ENCODE peak calls at places on chromosome 3, in five cellular contexts. H, B, O, G and E are unnamed samples. For H3K27me3, the result is how much of the 10 kb centered on the place peaks cover.

GRCh38 chr3:65277788-65278187 is 590.0 kb upstream of the ADAMTS9 start:
- DNase-seq in B (no peak), G (no peak), H (no peak), O (no peak), E (no peak)

GRCh38 chr3:9553021-9553948 is at the start of gene LHFPL4:
- DNase-seq in H (peak), B (no peak), G (no peak), O (no peak), E (no peak)

GRCh38 chr3:177282028-177282655 is 84.9 kb upstream of the TBL1XR1 start:
- DNase-seq in H (no peak), G (no peak), B (no peak), O (no peak), E (no peak)

GRCh38 chr3:64023187-64023860 is at the start of gene PSMD6:
- DNase-seq in B (peak), O (peak), H (peak), G (peak), E (peak)

GRCh38 chr3:29695201-29695904 is 414.5 kb downstream of the RBMS3 start:
- DNase-seq in H (no peak), B (no peak), O (no peak), G (no peak), E (peak)

GRCh38 chr3:80052271-80052670 is 284.5 kb upstream of the ROBO1 start:
- DNase-seq in O (no peak), G (no peak), B (no peak), H (no peak), E (no peak)

GRCh38 chr3:41482134-41482533 is 282.8 kb downstream of the CTNNB1 start:
- DNase-seq in B (no peak), H (no peak), O (no peak), G (no peak), E (no peak)

GRCh38 chr3:175335229-175335628 is 476.1 kb downstream of the NAALADL2 start:
- DNase-seq in B (no peak), H (no peak), O (no peak), G (no peak), E (no peak)

GRCh38 chr3:128316456-128316855 is 150.2 kb downstream of the DNAJB8 start:
- DNase-seq in O (no peak), B (no peak), H (no peak), G (no peak), E (no peak)

GRCh38 chr3:79467721-79468120 is 300.1 kb downstream of the ROBO1 start:
- DNase-seq in G (no peak), O (no peak), B (no peak), H (no peak), E (no peak)

GRCh38 chr3:138051946-138052802 is 42.2 kb downstream of the CLDN18 start:
- DNase-seq in G (peak), H (peak), O (peak), B (peak), E (peak)

GRCh38 chr3:129481783-129482332 is 41.8 kb downstream of the IFT122 start:
- DNase-seq in H (no peak), B (peak), G (peak), O (no peak), E (no peak)

GRCh38 chr3:66948041-66948440 is 50.1 kb upstream of the KBTBD8 start:
- DNase-seq in B (no peak), H (no peak), G (no peak), O (no peak), E (no peak)
- H3K27me3 ChIP-seq in B (under half), H (under half), G (half or more), O (under half), E (under half)

DNA sequence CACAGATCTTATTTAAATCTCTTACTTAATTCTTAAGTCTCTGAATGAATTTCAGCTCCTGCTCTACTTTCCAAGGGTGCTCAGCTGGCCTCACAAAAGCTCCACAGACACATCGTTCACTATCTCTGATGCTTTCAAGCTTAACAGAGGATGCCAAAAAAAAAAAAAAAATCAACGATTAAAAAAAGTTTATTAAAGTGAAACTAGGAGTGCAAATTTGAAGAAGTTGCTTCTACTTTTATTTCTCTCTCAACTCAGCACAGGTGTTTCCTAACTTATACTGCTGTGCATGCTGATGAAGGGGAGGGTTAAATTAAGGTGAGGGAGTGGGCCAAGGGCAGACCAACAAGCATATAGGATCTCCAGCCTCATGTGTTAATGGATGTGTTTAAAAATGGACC is 157.2 kb downstream of the TIGIT start:
- DNase-seq in H (no peak), G (no peak), O (no peak), B (peak), E (no peak)
- H3K4me3 ChIP-seq in H (no peak), G (peak), O (no peak), B (peak), E (no peak)

GRCh38 chr3:54426431-54426830 is 304.1 kb downstream of the CACNA2D3 start:
- DNase-seq in H (no peak), G (no peak), B (no peak), O (no peak), E (no peak)
- H3K27me3 ChIP-seq in H (under half), G (under half), B (under half), O (under half), E (under half)

GRCh38 chr3:126540946-126541627 is 17.1 kb downstream of the CHST13 start:
- DNase-seq in B (peak), O (peak), H (no peak), G (no peak), E (no peak)
- H3K4me3 ChIP-seq in B (no peak), O (no peak), H (no peak), G (no peak), E (no peak)

GRCh38 chr3:11045536-11045935 is 53.0 kb downstream of the SLC6A1 start:
- DNase-seq in G (no peak), B (no peak), H (no peak), O (no peak), E (no peak)
- H3K27me3 ChIP-seq in G (half or more), B (under half), H (under half), O (under half), E (under half)

DNA sequence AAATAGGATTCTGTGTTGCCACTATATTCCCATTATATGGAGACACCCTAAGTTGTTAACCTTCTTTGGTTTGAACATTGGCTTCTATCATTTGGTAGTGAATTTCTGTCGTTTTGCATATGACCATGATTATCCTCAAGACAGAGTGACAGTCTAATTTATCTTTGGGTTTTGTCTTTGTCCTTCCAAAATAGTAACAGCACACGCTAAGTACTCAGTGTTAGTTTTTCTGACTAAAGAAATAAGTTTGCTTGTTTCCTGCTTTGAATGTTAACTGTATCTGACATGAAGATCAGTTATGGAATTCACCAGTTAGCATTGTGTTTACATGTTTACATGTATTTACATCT is 352.5 kb upstream of the GRM7 start:
- DNase-seq in H (no peak), G (no peak), B (no peak), O (no peak), E (no peak)
- H3K4me3 ChIP-seq in H (no peak), G (no peak), B (no peak), O (no peak), E (no peak)